ENCODE peak calls at places on chromosome 2, in four cellular contexts. E, L, Z and O are unnamed samples.

GRCh38 chr2:162327134-162327769 is 8.8 kb upstream of the IFIH1 start:
- DNase-seq in E (no peak), L (peak; percentile 30), Z (no peak), O (no peak)

GRCh38 chr2:240060977-240061591 is 7.8 kb upstream of the OR6B3 start:
- DNase-seq in E (peak; percentile 16), L (no peak), Z (no peak), O (peak; percentile 4)

GRCh38 chr2:148244593-148245292 is 223.9 kb downstream of the MBD5 start:
- DNase-seq in E (no peak), L (no peak), Z (no peak), O (peak; percentile 29)

GRCh38 chr2:128379021-128380005 is 60.6 kb upstream of the HS6ST1 start:
- DNase-seq in E (no peak), L (peak; percentile 27), Z (peak; percentile 73), O (no peak)

GRCh38 chr2:12982149-12982584 is 265.4 kb downstream of the TRIB2 start:
- DNase-seq in E (no peak), L (no peak), Z (no peak), O (no peak)

GRCh38 chr2:74702001-74702715 is 48.1 kb downstream of the SEMA4F start:
- DNase-seq in E (no peak), L (no peak), Z (no peak), O (no peak)

GRCh38 chr2:197500503-197501179 is 462 bp downstream of the HSPE1 start:
- DNase-seq in E (no peak), L (no peak), Z (no peak), O (no peak)

GRCh38 chr2:52117299-52117698 is 1085.4 kb upstream of the NRXN1 start:
- DNase-seq in E (peak; percentile 5), L (no peak), Z (no peak), O (peak; percentile 23)

GRCh38 chr2:233087725-233088124 is 27.6 kb downstream of the INPP5D start:
- DNase-seq in E (no peak), L (no peak), Z (no peak), O (no peak)

GRCh38 chr2:177400337-177400923 is 7.9 kb downstream of the AGPS start:
- DNase-seq in E (no peak), L (no peak), Z (no peak), O (no peak)

GRCh38 chr2:54021702-54022101 is 50.9 kb upstream of the PSME4 start:
- DNase-seq in E (no peak), L (no peak), Z (no peak), O (no peak)

GRCh38 chr2:40725950-40726349 is 274.1 kb upstream of the SLC8A1 start:
- DNase-seq in E (no peak), L (no peak), Z (no peak), O (no peak)

GRCh38 chr2:69616755-69617154 is 26.8 kb downstream of the AAK1 start:
- DNase-seq in E (peak; percentile 5), L (no peak), Z (no peak), O (no peak)

DNA sequence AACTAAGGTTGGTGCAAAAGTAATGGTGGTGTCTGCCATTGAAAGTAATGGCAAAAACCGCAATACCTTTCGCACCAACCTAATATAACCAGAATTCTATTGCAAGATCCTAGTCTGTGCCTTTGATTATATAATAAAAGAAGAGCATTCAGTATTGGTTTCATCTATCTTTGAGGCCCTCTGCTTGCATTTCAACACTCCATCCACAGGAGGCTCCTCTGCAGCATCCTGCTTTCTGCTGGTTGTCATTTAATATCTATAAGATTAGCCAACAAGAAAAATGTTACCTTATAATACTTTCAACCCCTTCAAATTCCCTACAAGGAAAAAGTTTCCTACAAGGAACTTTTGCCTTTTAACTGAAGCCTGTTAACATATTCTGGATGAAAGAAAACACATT is 139.2 kb downstream of the CDCA7 start:
- DNase-seq in E (no peak), L (no peak), Z (no peak), O (no peak)
- TF ChIP-seq CTCF in E (no peak), L (peak; percentile 33), Z (no peak), O (no peak)

GRCh38 chr2:121263996-121264715 is 20.8 kb downstream of the TFCP2L1 start:
- DNase-seq in E (no peak), L (no peak), Z (no peak), O (no peak)
- TF ChIP-seq CTCF in E (no peak), L (peak; percentile 45), Z (no peak), O (no peak)

DNA sequence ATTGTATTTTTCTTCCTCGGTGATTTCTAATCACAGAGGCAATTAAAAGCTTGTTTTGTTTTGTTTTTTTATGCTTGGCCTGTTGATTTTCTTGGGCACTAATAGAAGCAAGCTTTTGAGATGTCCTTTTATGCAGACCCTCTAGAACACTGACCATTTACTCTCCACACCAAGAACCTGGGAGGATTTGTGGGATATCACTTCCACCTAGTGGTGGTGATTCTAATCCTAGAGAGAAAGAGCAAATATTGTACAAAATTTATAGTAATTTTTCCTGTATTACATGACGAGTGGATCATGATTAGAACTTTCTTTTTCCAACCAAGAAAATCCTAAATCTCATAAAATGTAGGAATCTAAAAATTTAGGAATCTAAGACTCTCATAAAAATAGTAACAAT is 23.4 kb downstream of the NEMP2 start:
- DNase-seq in E (no peak), L (no peak), Z (no peak), O (no peak)
- TF ChIP-seq CTCF in E (peak; percentile 42), L (peak; percentile 64), Z (peak; percentile 48), O (peak; percentile 26)

GRCh38 chr2:145752091-145752806 is 1232.3 kb upstream of the ZEB2 start:
- DNase-seq in E (no peak), L (no peak), Z (peak; percentile 57), O (peak; percentile 34)
- TF ChIP-seq CTCF in E (peak; percentile 66), L (peak; percentile 82), Z (peak; percentile 75), O (peak; percentile 57)